ENCODE peak calls at places on chromosome 21, in eight cellular contexts. K is DND-41, L is prostate gland, B is iPS DF 6.9, P is heart left ventricle, U is heart right ventricle, O is psoas muscle, I is PC-9. H is an unnamed sample.
A peak's percentile ranks its signal among the peaks of the same experiment; 100 is the strongest.

GRCh38 chr21:36700961-36701911 is 2.3 kb downstream of the SIM2 start:
- DNase-seq in K (peak; percentile 51), L (no peak), B (no peak), P (no peak), U (no peak), O (no peak), I (no peak), H (no peak)

GRCh38 chr21:34942911-34943310 is 106.2 kb downstream of the RUNX1 start:
- DNase-seq in K (no peak), L (no peak), B (no peak), P (no peak), U (no peak), O (no peak), I (no peak), H (no peak)

GRCh38 chr21:39048064-39048463 is 135.2 kb downstream of the PSMG1 start:
- DNase-seq in K (no peak), L (no peak), B (peak; percentile 22), P (peak; percentile 60), U (peak; percentile 67), O (no peak), I (peak; percentile 86), H (no peak)

GRCh38 chr21:34501716-34502115 is 10.3 kb downstream of the KCNE1 start:
- DNase-seq in K (no peak), L (no peak), B (no peak), P (no peak), U (no peak), O (no peak), I (no peak), H (no peak)

GRCh38 chr21:36749935-36750578 is 51.1 kb downstream of the SIM2 start:
- DNase-seq in K (no peak), L (no peak), B (peak; percentile 61), P (no peak), U (peak; percentile 18), O (no peak), I (no peak), H (no peak)

GRCh38 chr21:37986751-37987399 is 70.6 kb upstream of the KCNJ6 start:
- DNase-seq in K (no peak), L (peak; percentile 12), B (no peak), P (no peak), U (no peak), O (no peak), I (no peak), H (no peak)

GRCh38 chr21:25464275-25464674 is 143.0 kb downstream of the MRPL39 start:
- DNase-seq in K (no peak), L (no peak), B (no peak), P (no peak), U (no peak), O (no peak), I (no peak), H (no peak)

GRCh38 chr21:32094792-32095191 is 184.1 kb downstream of the MIS18A start:
- DNase-seq in K (no peak), L (no peak), B (peak; percentile 9), P (no peak), U (no peak), O (no peak), I (no peak), H (no peak)

GRCh38 chr21:32185103-32185502 is 93.7 kb downstream of the MIS18A start:
- DNase-seq in K (no peak), L (no peak), B (no peak), P (no peak), U (no peak), O (no peak), I (no peak), H (no peak)

GRCh38 chr21:36917487-36918158 is 48.8 kb downstream of the HLCS start:
- DNase-seq in K (no peak), L (peak; percentile 49), B (peak; percentile 37), P (no peak), U (peak; percentile 16), O (no peak), I (peak; percentile 16), H (no peak)

GRCh38 chr21:40386301-40386911 is 460.6 kb downstream of the DSCAM start:
- DNase-seq in K (peak; percentile 52), L (peak; percentile 56), B (peak; percentile 2), P (peak; percentile 33), U (peak; percentile 31), O (peak; percentile 48), I (peak; percentile 1), H (no peak)

GRCh38 chr21:34243562-34243961 is 120.2 kb upstream of the KCNE2 start:
- DNase-seq in K (peak; percentile 37), L (no peak), B (peak; percentile 13), P (no peak), U (no peak), O (no peak), I (peak; percentile 3), H (no peak)

DNA sequence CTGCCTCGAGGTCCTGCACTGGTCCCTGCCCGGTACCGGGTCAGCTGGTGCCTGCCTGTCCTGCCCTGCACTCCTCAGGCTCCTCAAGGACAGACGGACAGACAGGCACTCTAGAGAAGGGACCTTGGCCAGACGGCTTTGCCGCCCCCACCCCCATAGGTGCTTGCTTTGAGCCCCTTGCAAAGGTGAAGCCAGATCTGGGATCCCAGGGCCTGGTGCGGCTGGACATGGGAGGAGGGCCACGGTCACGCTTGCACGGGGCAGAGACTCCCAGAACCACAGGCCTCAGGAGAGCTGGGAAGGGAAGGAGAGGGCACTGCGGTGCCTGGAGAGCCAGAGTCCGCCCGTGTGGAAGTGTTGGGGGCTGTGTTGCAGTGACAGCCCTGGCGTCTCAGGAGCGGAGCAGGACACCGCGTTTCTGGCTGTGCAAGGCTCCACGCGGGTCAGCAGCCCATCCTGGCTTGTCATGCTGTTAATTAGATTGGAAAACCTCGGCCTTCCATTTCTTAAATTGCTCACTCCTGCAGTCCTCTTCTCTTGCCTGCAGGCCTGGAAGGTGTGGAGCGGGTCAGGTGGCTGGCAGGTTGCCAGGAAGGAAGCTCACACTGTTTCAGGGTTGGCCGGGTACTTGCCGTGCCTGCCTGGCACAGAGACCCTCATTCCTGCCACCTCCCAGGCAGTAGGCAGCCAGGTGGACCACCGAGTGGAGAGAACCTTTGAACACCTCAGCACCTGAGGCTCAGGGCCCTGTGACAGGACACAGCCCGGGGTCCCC is 16.3 kb downstream of the COL18A1 start:
- DNase-seq in K (no peak), L (peak; percentile 66), B (no peak), P (peak; percentile 14), U (no peak), O (peak; percentile 20), I (peak; percentile 72), H (peak; percentile 33)
- H3K27ac ChIP-seq in K (no peak overlapping the region), L (peak overlapping the region; percentile 11), B (no peak overlapping the region), P (peak overlapping the region; percentile 68), U (no peak overlapping the region), O (no peak overlapping the region), I (no peak overlapping the region), H (no peak overlapping the region)

GRCh38 chr21:15751037-15751436 is 21.3 kb downstream of the USP25 start:
- DNase-seq in K (no peak), L (no peak), B (no peak), P (no peak), U (no peak), O (no peak), I (no peak), H (no peak)

GRCh38 chr21:15754640-15755039 is 24.9 kb downstream of the USP25 start:
- DNase-seq in K (no peak), L (no peak), B (no peak), P (no peak), U (no peak), O (no peak), I (no peak), H (no peak)

GRCh38 chr21:15751561-15751960 is 21.8 kb downstream of the USP25 start:
- DNase-seq in K (no peak), L (no peak), B (no peak), P (no peak), U (no peak), O (no peak), I (no peak), H (no peak)

GRCh38 chr21:15752763-15753407 is 23.1 kb downstream of the USP25 start:
- DNase-seq in K (no peak), L (no peak), B (peak; percentile 95), P (no peak), U (no peak), O (no peak), I (no peak), H (no peak)

GRCh38 chr21:15755125-15755524 is 25.3 kb downstream of the USP25 start:
- DNase-seq in K (no peak), L (no peak), B (no peak), P (no peak), U (no peak), O (no peak), I (no peak), H (no peak)
- H3K4me1 ChIP-seq in K (no peaks in the 10 kb centered on the region), L (no peaks in the 10 kb centered on the region), B (peaks cover 9% of the 10 kb centered on the region), P (peaks cover 39% of the 10 kb centered on the region), U (peaks cover 62% of the 10 kb centered on the region), O (peaks cover 78% of the 10 kb centered on the region), I (no peaks in the 10 kb centered on the region), H (peaks cover 43% of the 10 kb centered on the region)

DNA sequence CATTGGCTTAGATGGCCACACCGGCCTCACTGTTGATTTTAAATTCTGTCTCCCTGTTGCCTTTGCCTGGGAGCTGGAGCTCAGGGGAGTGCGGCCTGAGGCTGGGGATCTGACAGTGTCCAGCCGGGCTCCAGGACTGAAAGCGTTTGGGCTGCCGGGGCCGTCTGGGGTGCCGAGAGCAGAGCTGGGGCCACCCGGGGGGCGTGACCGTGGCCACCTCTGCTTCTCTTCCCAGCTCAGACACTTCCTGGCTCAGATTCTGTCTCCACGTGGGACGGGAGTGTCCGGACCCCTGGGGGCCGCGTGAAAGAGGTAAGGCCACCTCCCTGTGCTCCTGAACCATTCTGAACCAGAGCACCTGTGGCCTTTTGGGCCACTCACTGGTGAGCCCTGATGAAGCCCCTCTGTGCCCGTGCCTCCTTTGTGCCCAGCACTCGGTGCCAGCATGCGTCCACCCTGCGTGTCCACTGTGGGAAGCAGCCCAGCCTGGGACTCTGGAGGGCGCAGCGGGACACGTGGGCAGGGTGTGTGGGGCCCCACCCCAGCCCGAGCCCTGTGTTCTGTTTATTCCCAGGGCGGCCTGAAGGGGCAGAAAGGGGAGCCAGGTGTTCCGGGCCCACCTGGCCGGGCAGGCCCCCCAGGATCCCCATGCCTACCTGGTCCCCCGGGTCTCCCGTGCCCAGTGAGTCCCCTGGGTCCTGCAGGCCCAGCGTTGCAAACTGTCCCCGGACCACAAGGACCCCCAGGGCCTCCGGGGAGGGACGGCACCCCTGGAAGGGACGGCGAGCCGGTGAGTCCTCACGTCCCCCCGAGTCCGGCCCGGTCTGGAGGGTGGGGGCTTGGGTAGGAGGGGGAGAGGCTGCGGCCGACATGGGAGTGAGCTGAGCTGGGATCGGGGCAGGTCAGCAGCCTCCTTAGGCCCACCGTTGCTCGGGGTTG is 64.8 kb downstream of the SLC19A1 start:
- DNase-seq in K (no peak), L (no peak), B (no peak), P (no peak), U (no peak), O (no peak), I (no peak), H (no peak)
- H3K27ac ChIP-seq in K (no peak overlapping the region), L (no peak overlapping the region), B (no peak overlapping the region), P (peak overlapping the region; percentile 33), U (peak overlapping the region; percentile 91), O (no peak overlapping the region), I (no peak overlapping the region), H (no peak overlapping the region)

DNA sequence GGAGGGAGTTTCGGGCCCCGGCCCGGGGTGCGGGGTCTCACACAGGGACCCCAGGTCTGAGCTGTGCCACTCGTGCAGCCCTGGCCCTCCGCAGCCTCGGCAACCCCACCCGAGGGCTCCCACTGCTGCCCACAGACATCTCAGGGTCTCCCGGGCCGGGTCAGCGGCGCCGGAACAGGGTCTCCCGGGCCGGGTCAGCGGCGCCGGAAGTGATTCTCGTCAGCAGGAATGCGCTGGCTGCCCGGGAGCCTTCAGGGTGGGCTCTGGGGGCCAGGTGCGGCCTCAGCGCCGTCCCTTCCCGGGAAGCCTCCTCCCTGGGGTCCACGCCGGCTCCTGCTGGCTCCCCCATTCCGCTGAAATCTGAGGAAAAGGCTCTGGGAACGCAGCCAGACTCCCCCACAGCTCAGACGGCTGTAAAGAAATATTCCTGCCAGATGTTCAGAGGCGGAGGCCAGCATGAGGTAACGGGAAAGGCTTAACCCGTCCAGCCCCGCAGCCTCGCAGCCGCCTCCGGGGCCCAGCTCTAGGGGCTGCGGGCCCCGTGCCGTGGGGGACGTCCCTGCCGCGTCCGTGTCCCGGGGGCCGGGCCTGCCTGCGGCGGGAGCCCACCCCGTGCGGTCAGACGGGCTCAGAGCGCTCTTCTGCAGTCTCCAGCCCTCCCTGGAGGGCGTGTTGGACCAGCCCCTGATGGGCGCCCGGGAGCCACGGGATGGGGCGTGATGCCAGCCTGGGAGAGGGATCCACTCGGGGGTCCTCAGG is 8.7 kb upstream of the COL6A1 start:
- DNase-seq in K (no peak), L (no peak), B (no peak), P (peak; percentile 92), U (peak; percentile 94), O (peak; percentile 87), I (no peak), H (no peak)
- H3K4me1 ChIP-seq in K (peaks cover 22% of the 10 kb centered on the region), L (peaks cover 9% of the 10 kb centered on the region), B (peaks cover 6% of the 10 kb centered on the region), P (peaks cover 57% of the 10 kb centered on the region), U (peaks cover 69% of the 10 kb centered on the region), O (peaks cover 17% of the 10 kb centered on the region), I (peaks cover 16% of the 10 kb centered on the region), H (peaks cover 28% of the 10 kb centered on the region)